ENCODE peak calls at places on chromosome 21, in ten cellular contexts. M, H, C, P, D, A, W, F, B and S are unnamed samples.

GRCh38 chr21:46180778-46181391 is 3.4 kb downstream of the SPATC1L start:
- DNase-seq in M (no peak), H (no peak), C (no peak), P (no peak), D (no peak), A (no peak), W (no peak), F (no peak), B (no peak), S (no peak)

GRCh38 chr21:45175326-45176085 is 101.1 kb downstream of the ADARB1 start:
- DNase-seq in M (no peak), H (no peak), C (no peak), P (no peak), D (no peak), A (no peak), W (no peak), F (no peak), B (no peak), S (no peak)

GRCh38 chr21:30329203-30329868 is 8.2 kb downstream of the KRTAP27-1 start:
- DNase-seq in M (no peak), H (no peak), C (no peak), P (no peak), D (no peak), A (no peak), W (no peak), F (no peak), B (no peak), S (no peak)

GRCh38 chr21:45889115-45889708 is 92.4 kb upstream of the COL6A1 start:
- DNase-seq in M (peak; percentile 31), H (no peak), C (no peak), P (no peak), D (no peak), A (no peak), W (no peak), F (no peak), B (no peak), S (no peak)

GRCh38 chr21:15365751-15366392 is 301.1 kb upstream of the NRIP1 start:
- DNase-seq in M (no peak), H (no peak), C (no peak), P (no peak), D (no peak), A (no peak), W (no peak), F (no peak), B (peak; percentile 15), S (no peak)

GRCh38 chr21:14947613-14948160 is 117.1 kb downstream of the NRIP1 start:
- DNase-seq in M (no peak), H (no peak), C (no peak), P (no peak), D (no peak), A (no peak), W (no peak), F (no peak), B (no peak), S (no peak)

GRCh38 chr21:45033791-45034555 is 40.4 kb upstream of the ADARB1 start:
- DNase-seq in M (no peak), H (no peak), C (no peak), P (no peak), D (no peak), A (no peak), W (no peak), F (no peak), B (no peak), S (no peak)

GRCh38 chr21:46154155-46154954 is 1.0 kb downstream of the FTCD start:
- DNase-seq in M (no peak), H (no peak), C (no peak), P (no peak), D (no peak), A (no peak), W (no peak), F (no peak), B (no peak), S (no peak)

GRCh38 chr21:38831526-38832467 is 26.1 kb downstream of the ETS2 start:
- DNase-seq in M (peak; percentile 56), H (no peak), C (no peak), P (peak; percentile 44), D (peak; percentile 82), A (no peak), W (peak; percentile 99), F (peak; percentile 82), B (peak; percentile 92), S (peak; percentile 18)

GRCh38 chr21:26945916-26946315 is 21.0 kb downstream of the ADAMTS5 start:
- DNase-seq in M (no peak), H (no peak), C (no peak), P (no peak), D (no peak), A (no peak), W (no peak), F (no peak), B (no peak), S (no peak)

GRCh38 chr21:42079008-42079938 is 8.2 kb downstream of the UMODL1 start:
- DNase-seq in M (no peak), H (no peak), C (no peak), P (no peak), D (no peak), A (no peak), W (no peak), F (no peak), B (no peak), S (no peak)

GRCh38 chr21:44703731-44704635 is 7.0 kb downstream of the KRTAP10-12 start:
- DNase-seq in M (no peak), H (no peak), C (no peak), P (no peak), D (no peak), A (no peak), W (no peak), F (no peak), B (no peak), S (no peak)